ENCODE peak calls at places on chromosomes 4 and X, in ten cellular contexts. P is transverse colon, S is GM10248, H is psoas muscle, G is thoracic aorta, U is PC-9, E is thyroid gland, B is WTC11, Y is endothelial cell, C is PC-3. V is an unnamed sample.

GRCh38 chr4:86367577-86367976 is 7.7 kb upstream of the MAPK10 start:
- DNase-seq in P (no peak), H (no peak), B (no peak), G (no peak), Y (no peak), S (no peak), E (no peak), U (no peak), C (peak), V (no peak)

GRCh38 chr4:185512516-185512915 is 22.8 kb downstream of the PDLIM3 start:
- DNase-seq in G (no peak), Y (no peak), B (no peak), E (no peak), S (no peak), U (no peak), C (peak), P (no peak), H (no peak), V (no peak)

GRCh38 chrX:46554942-46555341 is 9.7 kb upstream of the ZNF674 start:
- DNase-seq in E (no peak), H (no peak), Y (no peak), U (no peak), S (no peak), C (peak), B (no peak), P (no peak), G (no peak), V (no peak)

GRCh38 chr4:112109455-112110425 is 35.5 kb upstream of the FAM241A start:
- DNase-seq in C (peak), Y (no peak), B (no peak), S (peak), E (no peak), H (no peak), P (no peak), G (no peak), U (peak), V (no peak)

GRCh38 chrX:47662144-47662657 is 3.2 kb upstream of the UXT start:
- DNase-seq in S (no peak), E (no peak), G (no peak), P (no peak), C (peak), B (no peak), Y (no peak), U (peak), H (no peak), V (no peak)

GRCh38 chr4:106287353-106287969 is 28.5 kb downstream of the TBCK start:
- DNase-seq in P (no peak), S (no peak), H (no peak), U (no peak), B (no peak), C (peak), E (no peak), G (no peak), Y (peak), V (no peak)

GRCh38 chrX:40058719-40059118 is 39.0 kb downstream of the BCOR start:
- DNase-seq in H (no peak), Y (no peak), U (no peak), P (peak), G (no peak), E (no peak), B (no peak), C (no peak), S (no peak), V (no peak)

GRCh38 chr4:26183017-26183416 is 137.8 kb upstream of the RBPJ start:
- DNase-seq in G (no peak), H (no peak), Y (no peak), P (no peak), C (peak), U (no peak), E (no peak), B (no peak), S (no peak), V (no peak)

GRCh38 chr4:151403656-151404055 is 5.3 kb upstream of the FHIP1A start:
- DNase-seq in S (no peak), B (no peak), G (no peak), P (no peak), U (no peak), E (no peak), C (no peak), Y (no peak), H (no peak), V (no peak)

GRCh38 chr4:76199664-76200211 is 13.9 kb downstream of the SCARB2 start:
- DNase-seq in G (no peak), U (no peak), C (no peak), P (peak), H (no peak), B (peak), S (peak), E (peak), Y (no peak), V (no peak)
- TF ChIP-seq CTCF in G (no peak), U (no peak), C (no peak), P (no peak), H (no peak), B (no peak), S (peak), E (no peak), Y (no peak), V (no peak)

GRCh38 chrX:135520553-135521404 is at the start of gene INTS6L:
- DNase-seq in B (peak), G (peak), C (peak), P (peak), E (peak), S (peak), Y (peak), U (no peak), H (peak), V (peak)
- TF ChIP-seq CTCF in B (no peak), G (no peak), C (no peak), P (no peak), E (no peak), S (no peak), Y (no peak), U (no peak), H (no peak), V (no peak)

DNA sequence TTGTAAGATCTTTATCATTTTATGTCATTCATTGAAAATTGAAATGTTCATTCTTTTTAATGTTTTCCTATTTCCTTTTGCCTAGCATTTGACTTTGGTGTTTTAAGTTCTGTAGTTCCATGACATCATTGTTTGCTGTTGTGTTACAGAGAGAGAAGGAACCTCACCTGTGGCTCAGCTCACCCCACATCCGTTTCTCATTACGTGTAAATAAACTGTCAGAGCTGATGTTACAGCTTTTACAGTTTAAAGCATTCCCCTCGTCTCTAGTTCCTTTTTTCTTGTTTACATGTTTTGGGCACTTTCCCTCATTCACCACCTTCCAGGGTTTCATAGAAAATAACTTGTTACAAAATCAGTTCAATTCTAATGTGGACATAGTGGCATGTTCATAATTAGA is 137.2 kb downstream of the FNIP2 start:
- DNase-seq in H (no peak), U (no peak), B (no peak), Y (no peak), E (no peak), C (peak), S (peak), G (no peak), P (no peak), V (no peak)
- TF ChIP-seq CTCF in H (no peak), U (no peak), B (no peak), Y (no peak), E (no peak), C (no peak), S (no peak), G (no peak), P (no peak), V (no peak)

GRCh38 chrX:150363561-150364346 is 637 bp downstream of the MAMLD1 start:
- DNase-seq in U (no peak), G (no peak), E (peak), Y (peak), B (peak), C (peak), P (peak), H (peak), S (no peak), V (no peak)

GRCh38 chrX:150365953-150366911 is 3.1 kb downstream of the MAMLD1 start:
- DNase-seq in C (peak), Y (peak), S (no peak), G (no peak), P (peak), B (peak), E (peak), H (peak), U (no peak), V (no peak)

GRCh38 chrX:150364347-150365050 is 1.4 kb downstream of the MAMLD1 start:
- DNase-seq in C (peak), P (peak), H (peak), Y (peak), E (peak), G (no peak), U (no peak), S (no peak), B (peak), V (no peak)

GRCh38 chrX:150365051-150365952 is 2.2 kb downstream of the MAMLD1 start:
- DNase-seq in S (peak), E (peak), U (no peak), C (peak), P (peak), G (no peak), B (peak), H (peak), Y (peak), V (no peak)

GRCh38 chrX:150366951-150367545 is 3.9 kb downstream of the MAMLD1 start:
- DNase-seq in Y (no peak), P (no peak), S (no peak), G (no peak), B (no peak), H (no peak), U (no peak), C (peak), E (no peak), V (no peak)
- TF ChIP-seq CTCF in Y (no peak), P (no peak), S (no peak), G (no peak), B (no peak), H (no peak), U (no peak), C (no peak), E (no peak), V (no peak)

GRCh38 chrX:96684339-96685204 is at the start of gene DIAPH2:
- DNase-seq in S (peak), G (peak), C (peak), P (peak), E (peak), H (peak), Y (peak), B (peak), U (peak), V (no peak)
- TF ChIP-seq CTCF in S (no peak), G (peak), C (peak), P (peak), E (no peak), H (peak), Y (no peak), B (no peak), U (peak), V (no peak)

GRCh38 chr4:152581536-152582160 is 45.8 kb upstream of the FBXW7 start:
- DNase-seq in S (no peak), H (no peak), E (no peak), B (no peak), Y (no peak), P (no peak), G (no peak), U (peak), C (no peak), V (no peak)
- TF ChIP-seq CTCF in S (no peak), H (no peak), E (no peak), B (no peak), Y (no peak), P (no peak), G (no peak), U (no peak), C (peak), V (no peak)

GRCh38 chr4:88706574-88706973 is 8.9 kb upstream of the NAP1L5 start:
- DNase-seq in S (no peak), H (peak), Y (peak), B (no peak), U (no peak), E (peak), G (no peak), C (peak), P (no peak), V (no peak)
- TF ChIP-seq CTCF in S (no peak), H (peak), Y (no peak), B (no peak), U (no peak), E (peak), G (peak), C (peak), P (peak), V (peak)

GRCh38 chr4:7189066-7189465 is 3.3 kb upstream of the SORCS2 start:
- DNase-seq in B (no peak), C (no peak), H (no peak), Y (no peak), U (no peak), S (no peak), E (no peak), G (no peak), P (no peak), V (no peak)

GRCh38 chr4:7190278-7190594 is 2.1 kb upstream of the SORCS2 start:
- DNase-seq in E (no peak), P (no peak), S (no peak), G (no peak), B (no peak), C (no peak), Y (no peak), H (no peak), U (no peak), V (no peak)

GRCh38 chr4:7190668-7191545 is 1.4 kb upstream of the SORCS2 start:
- DNase-seq in H (no peak), S (no peak), P (no peak), C (no peak), E (no peak), Y (no peak), B (no peak), G (no peak), U (no peak), V (no peak)

GRCh38 chr4:7187691-7188090 is 4.6 kb upstream of the SORCS2 start:
- DNase-seq in E (no peak), C (no peak), Y (no peak), P (no peak), B (no peak), U (no peak), S (no peak), G (no peak), H (no peak), V (no peak)

GRCh38 chr4:7189475-7190277 is 2.7 kb upstream of the SORCS2 start:
- DNase-seq in U (peak), P (no peak), H (no peak), B (no peak), S (no peak), E (no peak), C (peak), G (no peak), Y (no peak), V (no peak)
- TF ChIP-seq CTCF in U (peak), P (no peak), H (no peak), B (no peak), S (no peak), E (peak), C (peak), G (no peak), Y (no peak), V (no peak)

GRCh38 chrX:554271-554670 is 76.3 kb upstream of the SHOX start:
- DNase-seq in E (no peak), S (no peak), Y (no peak), H (no peak), B (no peak), U (no peak), G (no peak), C (no peak), P (no peak), V (no peak)
- TF ChIP-seq CTCF in E (no peak), S (no peak), Y (no peak), H (no peak), B (no peak), U (no peak), G (no peak), C (no peak), P (no peak), V (no peak)